ENCODE peak calls at places on chromosomes 13 and 19, in eight cellular contexts. G is CD4-positive, alpha-beta memory T cell; D is neural progenitor cell; I is neuronal stem cell; Y is esophagus squamous epithelium; K is cardiac muscle cell; L is left ventricle myocardium inferior; C is CD8-positive, alpha-beta memory T cell. U is an unnamed sample. For H3K36me3, the result is how much of the 10 kb centered on the place peaks cover.

GRCh38 chr19:13619203-13619632 is 112.9 kb upstream of the CACNA1A start:
- DNase-seq in G (no peak), D (no peak), I (no peak), Y (no peak), K (peak), L (no peak), C (no peak), U (no peak)

GRCh38 chr19:37778613-37779138 is 710 bp downstream of the ZNF573 start:
- DNase-seq in G (no peak), D (peak), I (peak), Y (no peak), K (peak), L (no peak), C (no peak), U (no peak)

GRCh38 chr13:43360196-43360595 is 336.8 kb downstream of the DNAJC15 start:
- DNase-seq in G (no peak), D (no peak), I (no peak), Y (no peak), K (peak), L (no peak), C (no peak), U (no peak)

GRCh38 chr19:31770220-31770619 is 421.0 kb upstream of the TSHZ3 start:
- DNase-seq in G (no peak), D (no peak), I (no peak), Y (no peak), K (no peak), L (no peak), C (no peak), U (no peak)

GRCh38 chr19:16896098-16896912 is 7.5 kb downstream of the F2RL3 start:
- DNase-seq in G (no peak), D (peak), I (peak), Y (no peak), K (peak), L (no peak), C (no peak), U (no peak)

GRCh38 chr19:1401138-1401888 is at the start of gene GAMT:
- DNase-seq in G (peak), D (peak), I (peak), Y (no peak), K (peak), L (peak), C (peak), U (peak)

GRCh38 chr19:40006273-40006691 is 9.4 kb downstream of the ZNF546 start:
- DNase-seq in G (no peak), D (no peak), I (no peak), Y (no peak), K (peak), L (no peak), C (no peak), U (no peak)

GRCh38 chr19:46426506-46427162 is 2.1 kb downstream of the PNMA8C start:
- DNase-seq in G (no peak), D (peak), I (peak), Y (no peak), K (peak), L (peak), C (peak), U (no peak)

GRCh38 chr19:15893498-15893897 is 4.4 kb downstream of the CYP4F2 start:
- DNase-seq in G (no peak), D (no peak), I (no peak), Y (no peak), K (no peak), L (no peak), C (no peak), U (no peak)

GRCh38 chr13:84096221-84096620 is 213.9 kb upstream of the SLITRK1 start:
- DNase-seq in G (no peak), D (no peak), I (no peak), Y (no peak), K (peak), L (no peak), C (no peak), U (no peak)

GRCh38 chr19:41499899-41500298 is 56.9 kb downstream of the ERICH4 start:
- DNase-seq in G (no peak), D (no peak), I (no peak), Y (no peak), K (no peak), L (no peak), C (no peak), U (no peak)

GRCh38 chr19:7729831-7730285 is 2.1 kb downstream of the CLEC4G start:
- DNase-seq in G (no peak), D (no peak), I (no peak), Y (no peak), K (no peak), L (no peak), C (no peak), U (no peak)

GRCh38 chr19:5393088-5393487 is 52.5 kb upstream of the PTPRS start:
- DNase-seq in G (no peak), D (no peak), I (no peak), Y (no peak), K (no peak), L (no peak), C (no peak), U (no peak)

GRCh38 chr19:5036733-5037681 is 68.1 kb downstream of the KDM4B start:
- DNase-seq in G (no peak), D (no peak), I (no peak), Y (no peak), K (peak), L (peak), C (no peak), U (no peak)

GRCh38 chr13:82636119-82636518 is 1246.2 kb downstream of the SLITRK1 start:
- DNase-seq in G (no peak), D (no peak), I (no peak), Y (no peak), K (peak), L (no peak), C (no peak), U (no peak)

GRCh38 chr13:49240017-49240416 is 7.7 kb upstream of the CDADC1 start:
- DNase-seq in G (peak), D (peak), I (no peak), Y (no peak), K (peak), L (no peak), C (peak), U (peak)

GRCh38 chr19:7942981-7943443 is 454 bp downstream of the TIMM44 start:
- DNase-seq in G (no peak), D (no peak), I (no peak), Y (no peak), K (peak), L (no peak), C (no peak), U (no peak)

GRCh38 chr13:75010941-75011340 is 471.0 kb downstream of the TBC1D4 start:
- DNase-seq in G (no peak), D (no peak), I (no peak), Y (no peak), K (no peak), L (no peak), C (no peak), U (no peak)

GRCh38 chr13:39051157-39051556 is 12.9 kb downstream of the NHLRC3 start:
- DNase-seq in G (peak), D (peak), I (peak), Y (no peak), K (peak), L (no peak), C (no peak), U (peak)

GRCh38 chr19:33649919-33650305 is 28.2 kb downstream of the CHST8 start:
- DNase-seq in G (no peak), D (no peak), I (no peak), Y (no peak), K (no peak), L (no peak), C (no peak), U (no peak)

GRCh38 chr13:45737571-45738002 is 35.5 kb downstream of the CBY2 start:
- DNase-seq in G (no peak), D (no peak), I (no peak), Y (no peak), K (no peak), L (no peak), C (no peak), U (no peak)

GRCh38 chr13:72645521-72645920 is 81.9 kb downstream of the MZT1 start:
- DNase-seq in G (no peak), D (no peak), I (no peak), Y (no peak), K (no peak), L (no peak), C (no peak), U (no peak)

GRCh38 chr19:44677019-44677809 is 5.9 kb downstream of the CEACAM19 start:
- DNase-seq in G (no peak), D (peak), I (no peak), Y (no peak), K (peak), L (no peak), C (no peak), U (no peak)

GRCh38 chr13:50410921-50411712 is 395.9 kb downstream of the KCNRG start:
- DNase-seq in G (no peak), D (no peak), I (no peak), Y (no peak), K (peak), L (no peak), C (no peak), U (no peak)

GRCh38 chr19:46515879-46516350 is 20.2 kb upstream of the PNMA8B start:
- DNase-seq in G (peak), D (peak), I (no peak), Y (no peak), K (peak), L (no peak), C (no peak), U (peak)

GRCh38 chr13:41905600-41906254 is 55.2 kb downstream of the VWA8 start:
- DNase-seq in G (peak), D (peak), I (no peak), Y (no peak), K (peak), L (no peak), C (no peak), U (peak)

GRCh38 chr19:14366529-14366928 is 14.7 kb upstream of the ADGRE5 start:
- DNase-seq in G (peak), D (peak), I (no peak), Y (peak), K (peak), L (peak), C (peak), U (peak)

GRCh38 chr13:29498426-29499040 is 97.0 kb downstream of the SLC7A1 start:
- DNase-seq in G (no peak), D (no peak), I (no peak), Y (no peak), K (no peak), L (no peak), C (no peak), U (no peak)

GRCh38 chr19:35306473-35307246 is 14.7 kb downstream of the MAG start:
- DNase-seq in G (no peak), D (peak), I (no peak), Y (no peak), K (no peak), L (no peak), C (no peak), U (no peak)

GRCh38 chr13:56189439-56189838 is 951.3 kb upstream of the PRR20A start:
- DNase-seq in G (no peak), D (no peak), I (no peak), Y (no peak), K (no peak), L (no peak), C (no peak), U (no peak)

GRCh38 chr13:51370116-51370515 is 30.6 kb downstream of the SERPINE3 start:
- DNase-seq in G (no peak), D (no peak), I (no peak), Y (no peak), K (peak), L (no peak), C (no peak), U (no peak)

DNA sequence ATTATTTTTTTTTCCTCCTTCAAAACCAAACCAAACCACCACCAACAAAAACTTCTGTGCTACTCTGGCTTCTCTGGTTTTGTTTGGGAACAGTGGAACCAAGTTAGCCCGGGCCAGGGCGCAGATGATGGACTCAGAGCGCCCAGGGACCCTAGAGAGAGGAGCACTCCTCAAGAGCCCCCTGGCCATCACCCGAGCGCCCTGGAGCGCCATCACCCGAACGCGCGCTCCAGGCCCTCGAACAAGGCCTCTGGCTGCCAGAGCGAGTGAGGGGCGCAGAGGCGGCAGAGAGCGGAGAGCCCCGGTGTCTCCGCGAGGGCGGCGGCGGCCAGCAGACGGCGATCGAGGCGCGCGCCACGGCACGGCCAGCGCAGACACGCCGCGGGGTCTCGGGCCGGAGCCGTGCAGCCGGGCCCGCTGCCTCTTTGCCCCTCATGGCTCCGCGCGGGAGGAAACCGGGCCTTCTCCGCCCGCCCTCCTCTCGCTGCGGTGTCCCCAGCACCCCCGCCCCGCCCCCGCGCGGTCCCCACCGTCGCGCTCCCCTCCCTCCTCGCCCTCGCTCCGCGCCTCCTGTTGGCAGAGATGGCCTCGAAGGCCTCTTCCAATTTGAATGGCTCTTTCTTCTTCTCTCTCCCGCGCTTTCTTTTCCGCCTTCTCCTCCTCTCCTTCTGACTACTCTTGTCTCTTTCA is 4.2 kb upstream of the SOX1 start:
- DNase-seq in G (no peak), D (peak), I (no peak), Y (no peak), K (no peak), L (no peak), C (no peak), U (no peak)
- H3K27ac ChIP-seq in G (no peak), D (no peak), I (no peak), Y (no peak), K (no peak), L (no peak), C (no peak), U (no peak)

GRCh38 chr13:114015608-114016295 is 41.9 kb upstream of the C13orf46 start:
- DNase-seq in G (no peak), D (no peak), I (no peak), Y (no peak), K (peak), L (no peak), C (no peak), U (no peak)
- H3K36me3 ChIP-seq in G (half or more), D (under half), I (half or more), Y (half or more), K (under half), L (half or more), C (half or more), U (half or more)

GRCh38 chr13:86729206-86729605 is 930.0 kb upstream of the SLITRK6 start:
- DNase-seq in G (no peak), D (no peak), I (no peak), Y (no peak), K (no peak), L (no peak), C (no peak), U (no peak)
- H3K27ac ChIP-seq in G (no peak), D (no peak), I (no peak), Y (no peak), K (no peak), L (no peak), C (no peak), U (no peak)

GRCh38 chr19:11948646-11949045 is 16.2 kb upstream of the ZNF763 start:
- DNase-seq in G (no peak), D (no peak), I (no peak), Y (no peak), K (no peak), L (no peak), C (no peak), U (no peak)
- H3K36me3 ChIP-seq in G (half or more), D (under half), I (half or more), Y (half or more), K (under half), L (half or more), C (under half), U (half or more)